ENCODE peak calls at places on chromosomes 7 and 10, in seven cellular contexts. X is Kasumi-1; J is hypothalamus; K is endothelial cell; Q is nephron progenitor cell; S is activated effector memory CD4-positive, alpha-beta T cell treated with Interleukin-2 at 50 U/mL for 16 hours; A is stimulated activated CD4-positive, alpha-beta T cell treated with anti-CD3 and anti-CD28 coated beads, Interleukin-12 subunit alpha, Interleukin-12 subunit beta, amount 100 ng/mL, for 48 hours. Y is an unnamed sample.
A peak's percentile ranks its signal among the peaks of the same experiment; 100 is the strongest.

GRCh38 chr7:14639801-14640200 is 262.8 kb downstream of the DGKB start:
- DNase-seq in K (no peak), Q (no peak), J (no peak), A (no peak), S (no peak), X (no peak), Y (no peak)

GRCh38 chr10:113704637-113705343 is 25.1 kb downstream of the CASP7 start:
- DNase-seq in A (no peak), S (no peak), K (peak; percentile 56), X (peak; percentile 54), J (no peak), Q (peak; percentile 41), Y (peak; percentile 27)

GRCh38 chr10:62341419-62341818 is 32.8 kb upstream of the ZNF365 start:
- DNase-seq in S (no peak), J (no peak), K (no peak), Q (no peak), A (no peak), X (no peak), Y (no peak)

GRCh38 chr10:68992721-68993440 is 4.3 kb downstream of the KIFBP start:
- DNase-seq in Q (no peak), J (no peak), X (no peak), S (no peak), K (no peak), A (no peak), Y (no peak)

GRCh38 chr7:139034855-139035587 is 821 bp downstream of the ZC3HAV1L start:
- DNase-seq in K (no peak), Q (no peak), X (peak; percentile 44), A (no peak), S (no peak), J (no peak), Y (no peak)

GRCh38 chr10:80945267-80945880 is 407.7 kb downstream of the SH2D4B start:
- DNase-seq in K (peak; percentile 27), A (no peak), S (no peak), Q (no peak), J (no peak), X (no peak), Y (no peak)

GRCh38 chr7:114662002-114662677 is 247.5 kb downstream of the FOXP2 start:
- DNase-seq in Q (no peak), S (no peak), J (no peak), K (no peak), A (no peak), X (no peak), Y (no peak)

GRCh38 chr10:44335330-44336021 is 49.4 kb downstream of the CXCL12 start:
- DNase-seq in J (no peak), A (no peak), S (no peak), X (no peak), K (no peak), Q (no peak), Y (no peak)

GRCh38 chr10:13816195-13816926 is 229.6 kb downstream of the PRPF18 start:
- DNase-seq in X (no peak), A (no peak), Q (no peak), J (no peak), K (no peak), S (no peak), Y (peak; percentile 16)

GRCh38 chr7:29622335-29623265 is 59.0 kb downstream of the PRR15 start:
- DNase-seq in A (no peak), J (no peak), X (no peak), S (no peak), Q (no peak), K (no peak), Y (no peak)

Y was measured in substantia nigra.